ENCODE peak calls at places on chromosomes 2 and 18, in four cellular contexts. One of them, this sample, is unnamed. For H3K36me3, the result is how much of the 10 kb centered on the place peaks cover.

GRCh38 chr2:86074256-86074655 is 31.4 kb downstream of the POLR1A start:
- DNase-seq in mammary epithelial cell: no peak
- DNase-seq in RWPE2: no peak
- DNase-seq in psoas muscle: no peak
- DNase-seq in this sample: no peak

GRCh38 chr2:175356901-175357300 is 175.4 kb upstream of the ATP5MC3 start:
- DNase-seq in mammary epithelial cell: no peak
- DNase-seq in RWPE2: no peak
- DNase-seq in psoas muscle: no peak
- DNase-seq in this sample: no peak

GRCh38 chr18:4077204-4077603 is 377.9 kb downstream of the DLGAP1 start:
- DNase-seq in mammary epithelial cell: no peak
- DNase-seq in RWPE2: no peak
- DNase-seq in psoas muscle: no peak
- DNase-seq in this sample: no peak

GRCh38 chr2:122236152-122236892 is 480.9 kb downstream of the TSN start:
- DNase-seq in mammary epithelial cell: peak
- DNase-seq in RWPE2: peak
- DNase-seq in psoas muscle: peak
- DNase-seq in this sample: peak

GRCh38 chr18:26717123-26717522 is 148.4 kb downstream of the AQP4 start:
- DNase-seq in mammary epithelial cell: no peak
- DNase-seq in RWPE2: no peak
- DNase-seq in psoas muscle: no peak
- DNase-seq in this sample: no peak

GRCh38 chr18:78979058-78979680 is 449 bp upstream of the SALL3 start:
- DNase-seq in mammary epithelial cell: no peak
- DNase-seq in RWPE2: peak
- DNase-seq in psoas muscle: no peak
- DNase-seq in this sample: peak

GRCh38 chr2:237692601-237693079 is 65.3 kb downstream of the LRRFIP1 start:
- DNase-seq in mammary epithelial cell: no peak
- DNase-seq in RWPE2: no peak
- DNase-seq in psoas muscle: no peak
- DNase-seq in this sample: no peak

GRCh38 chr2:98387478-98387877 is 41.2 kb downstream of the CNGA3 start:
- DNase-seq in mammary epithelial cell: no peak
- DNase-seq in RWPE2: no peak
- DNase-seq in psoas muscle: no peak
- DNase-seq in this sample: no peak

GRCh38 chr2:20189299-20189931 is 35.5 kb downstream of the SDC1 start:
- DNase-seq in mammary epithelial cell: no peak
- DNase-seq in RWPE2: no peak
- DNase-seq in psoas muscle: no peak
- DNase-seq in this sample: no peak

GRCh38 chr2:228974169-228974568 is 296.9 kb downstream of the PID1 start:
- DNase-seq in mammary epithelial cell: no peak
- DNase-seq in RWPE2: no peak
- DNase-seq in psoas muscle: no peak
- DNase-seq in this sample: no peak

GRCh38 chr2:33068261-33068660 is 121.5 kb downstream of the LTBP1 start:
- DNase-seq in mammary epithelial cell: peak
- DNase-seq in RWPE2: no peak
- DNase-seq in psoas muscle: no peak
- DNase-seq in this sample: no peak

GRCh38 chr2:3099860-3100234 is 277.8 kb downstream of the EIPR1 start:
- DNase-seq in mammary epithelial cell: no peak
- DNase-seq in RWPE2: no peak
- DNase-seq in psoas muscle: no peak
- DNase-seq in this sample: no peak

GRCh38 chr2:112092286-112093041 is 37.4 kb downstream of the TMEM87B start:
- DNase-seq in mammary epithelial cell: peak
- DNase-seq in RWPE2: no peak
- DNase-seq in psoas muscle: no peak
- DNase-seq in this sample: no peak

GRCh38 chr2:201413143-201413542 is 38.1 kb downstream of the TRAK2 start:
- DNase-seq in mammary epithelial cell: no peak
- DNase-seq in RWPE2: no peak
- DNase-seq in psoas muscle: no peak
- DNase-seq in this sample: peak

GRCh38 chr18:63979409-63979908 is 9.6 kb downstream of the SERPINB8 start:
- DNase-seq in mammary epithelial cell: peak
- DNase-seq in RWPE2: no peak
- DNase-seq in psoas muscle: no peak
- DNase-seq in this sample: peak

GRCh38 chr2:222105046-222105445 is 193.8 kb downstream of the PAX3 start:
- DNase-seq in mammary epithelial cell: peak
- DNase-seq in RWPE2: no peak
- DNase-seq in psoas muscle: no peak
- DNase-seq in this sample: no peak

GRCh38 chr2:148936857-148937450 is 61.9 kb downstream of the KIF5C start:
- DNase-seq in mammary epithelial cell: no peak
- DNase-seq in RWPE2: no peak
- DNase-seq in psoas muscle: no peak
- DNase-seq in this sample: no peak

GRCh38 chr18:74512321-74513053 is 16.3 kb downstream of the CNDP2 start:
- DNase-seq in mammary epithelial cell: no peak
- DNase-seq in RWPE2: no peak
- DNase-seq in psoas muscle: no peak
- DNase-seq in this sample: no peak

GRCh38 chr2:26302846-26303245 is 43.1 kb upstream of the SELENOI start:
- DNase-seq in mammary epithelial cell: peak
- DNase-seq in RWPE2: no peak
- DNase-seq in psoas muscle: peak
- DNase-seq in this sample: no peak

GRCh38 chr2:162196611-162197010 is 44.6 kb upstream of the GCG start:
- DNase-seq in mammary epithelial cell: peak
- DNase-seq in RWPE2: no peak
- DNase-seq in psoas muscle: no peak
- DNase-seq in this sample: no peak

GRCh38 chr2:14638488-14638887 is 6.0 kb downstream of the LRATD1 start:
- DNase-seq in mammary epithelial cell: no peak
- DNase-seq in RWPE2: no peak
- DNase-seq in psoas muscle: no peak
- DNase-seq in this sample: no peak

GRCh38 chr2:212409560-212409959 is 129.0 kb downstream of the ERBB4 start:
- DNase-seq in mammary epithelial cell: peak
- DNase-seq in RWPE2: no peak
- DNase-seq in psoas muscle: no peak
- DNase-seq in this sample: no peak

GRCh38 chr2:102141915-102142828 is at the start of gene IL1R1:
- DNase-seq in mammary epithelial cell: peak
- DNase-seq in RWPE2: no peak
- DNase-seq in psoas muscle: peak
- DNase-seq in this sample: no peak

GRCh38 chr2:215107229-215108056 is 31.0 kb downstream of the ABCA12 start:
- DNase-seq in mammary epithelial cell: peak
- DNase-seq in RWPE2: no peak
- DNase-seq in psoas muscle: no peak
- DNase-seq in this sample: no peak

GRCh38 chr2:200929334-200930249 is 33.9 kb downstream of the ORC2 start:
- DNase-seq in mammary epithelial cell: peak
- DNase-seq in RWPE2: no peak
- DNase-seq in psoas muscle: no peak
- DNase-seq in this sample: no peak

GRCh38 chr2:105102963-105103421 is 65.1 kb downstream of the MRPS9 start:
- DNase-seq in mammary epithelial cell: peak
- DNase-seq in RWPE2: peak
- DNase-seq in psoas muscle: peak
- DNase-seq in this sample: peak

GRCh38 chr2:2890901-2891300 is 486.7 kb downstream of the EIPR1 start:
- DNase-seq in mammary epithelial cell: no peak
- DNase-seq in RWPE2: no peak
- DNase-seq in psoas muscle: no peak
- DNase-seq in this sample: no peak

GRCh38 chr18:66640431-66640830 is 36.5 kb upstream of the CDH19 start:
- DNase-seq in mammary epithelial cell: peak
- DNase-seq in RWPE2: no peak
- DNase-seq in psoas muscle: no peak
- DNase-seq in this sample: no peak

GRCh38 chr18:61282926-61283325 is 50.3 kb upstream of the CDH20 start:
- DNase-seq in mammary epithelial cell: no peak
- DNase-seq in RWPE2: no peak
- DNase-seq in psoas muscle: no peak
- DNase-seq in this sample: no peak

GRCh38 chr2:45812039-45812500 is 160.6 kb downstream of the PRKCE start:
- DNase-seq in mammary epithelial cell: peak
- DNase-seq in RWPE2: no peak
- DNase-seq in psoas muscle: no peak
- DNase-seq in this sample: no peak

GRCh38 chr2:3667151-3667631 is 9.2 kb downstream of the ALLC start:
- DNase-seq in mammary epithelial cell: peak
- DNase-seq in RWPE2: no peak
- DNase-seq in psoas muscle: no peak
- DNase-seq in this sample: peak

GRCh38 chr2:148824190-148824589 is 50.8 kb upstream of the KIF5C start:
- DNase-seq in mammary epithelial cell: no peak
- DNase-seq in RWPE2: no peak
- DNase-seq in psoas muscle: no peak
- DNase-seq in this sample: no peak

GRCh38 chr2:141062443-141062842 is 1068.4 kb downstream of the LRP1B start:
- DNase-seq in mammary epithelial cell: no peak
- DNase-seq in RWPE2: no peak
- DNase-seq in psoas muscle: no peak
- DNase-seq in this sample: no peak

GRCh38 chr18:74963820-74964446 is 245.0 kb downstream of the PTGR3 start:
- DNase-seq in mammary epithelial cell: peak
- DNase-seq in RWPE2: no peak
- DNase-seq in psoas muscle: no peak
- DNase-seq in this sample: peak

GRCh38 chr18:12791631-12792030 is 88.8 kb downstream of the PSMG2 start:
- DNase-seq in mammary epithelial cell: no peak
- DNase-seq in RWPE2: no peak
- DNase-seq in psoas muscle: no peak
- DNase-seq in this sample: no peak

GRCh38 chr2:241768251-241768711 is 8.3 kb upstream of the GAL3ST2 start:
- DNase-seq in mammary epithelial cell: no peak
- DNase-seq in RWPE2: peak
- DNase-seq in psoas muscle: no peak
- DNase-seq in this sample: no peak

GRCh38 chr2:174951746-174952145 is 53.4 kb downstream of the CHN1 start:
- DNase-seq in mammary epithelial cell: peak
- DNase-seq in RWPE2: no peak
- DNase-seq in psoas muscle: no peak
- DNase-seq in this sample: no peak

GRCh38 chr2:36555789-36556188 is 42.2 kb downstream of the FEZ2 start:
- DNase-seq in mammary epithelial cell: no peak
- DNase-seq in RWPE2: no peak
- DNase-seq in psoas muscle: no peak
- DNase-seq in this sample: no peak
- H3K27ac ChIP-seq in mammary epithelial cell: no peak
- H3K27ac ChIP-seq in RWPE2: peak
- H3K27ac ChIP-seq in psoas muscle: peak
- H3K27ac ChIP-seq in this sample: no peak

GRCh38 chr2:190911813-190912212 is 31.2 kb downstream of the GLS start:
- DNase-seq in mammary epithelial cell: no peak
- DNase-seq in RWPE2: no peak
- DNase-seq in psoas muscle: no peak
- DNase-seq in this sample: no peak

GRCh38 chr2:190912731-190913130 is 32.1 kb downstream of the GLS start:
- DNase-seq in mammary epithelial cell: no peak
- DNase-seq in RWPE2: no peak
- DNase-seq in psoas muscle: no peak
- DNase-seq in this sample: no peak

GRCh38 chr2:190910341-190911136 is 29.9 kb downstream of the GLS start:
- DNase-seq in mammary epithelial cell: peak
- DNase-seq in RWPE2: no peak
- DNase-seq in psoas muscle: no peak
- DNase-seq in this sample: no peak

GRCh38 chr2:190916829-190917228 is 36.2 kb downstream of the GLS start:
- DNase-seq in mammary epithelial cell: no peak
- DNase-seq in RWPE2: no peak
- DNase-seq in psoas muscle: no peak
- DNase-seq in this sample: no peak

GRCh38 chr2:190913725-190914124 is 33.1 kb downstream of the GLS start:
- DNase-seq in mammary epithelial cell: no peak
- DNase-seq in RWPE2: no peak
- DNase-seq in psoas muscle: no peak
- DNase-seq in this sample: no peak
- H3K36me3 ChIP-seq in mammary epithelial cell: half or more
- H3K36me3 ChIP-seq in RWPE2: half or more
- H3K36me3 ChIP-seq in psoas muscle: under half
- H3K36me3 ChIP-seq in this sample: under half

DNA sequence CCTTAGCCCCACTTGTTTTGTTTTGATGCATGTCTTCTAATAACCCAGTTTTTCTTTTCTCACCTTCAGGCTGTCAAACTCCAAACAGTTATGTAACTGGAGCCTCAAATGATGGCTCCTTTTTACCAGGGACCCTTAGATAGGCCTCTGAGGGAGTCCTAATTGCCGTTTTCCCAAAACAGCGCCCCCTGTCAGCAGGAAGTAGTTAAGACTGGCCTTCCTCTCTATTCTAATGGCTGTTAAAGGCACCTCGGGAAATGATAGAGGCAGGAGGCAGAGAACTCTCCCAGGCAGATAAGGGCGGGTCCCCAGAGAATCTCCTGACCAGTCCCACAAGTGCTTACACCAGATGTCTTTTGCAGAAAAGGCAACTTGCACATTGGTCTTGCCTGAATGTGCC is 123.2 kb downstream of the KCNS3 start:
- DNase-seq in mammary epithelial cell: no peak
- DNase-seq in RWPE2: no peak
- DNase-seq in psoas muscle: no peak
- DNase-seq in this sample: no peak
- TF ChIP-seq CTCF in mammary epithelial cell: no peak
- TF ChIP-seq CTCF in RWPE2: no peak
- TF ChIP-seq CTCF in psoas muscle: no peak
- TF ChIP-seq CTCF in this sample: peak

DNA sequence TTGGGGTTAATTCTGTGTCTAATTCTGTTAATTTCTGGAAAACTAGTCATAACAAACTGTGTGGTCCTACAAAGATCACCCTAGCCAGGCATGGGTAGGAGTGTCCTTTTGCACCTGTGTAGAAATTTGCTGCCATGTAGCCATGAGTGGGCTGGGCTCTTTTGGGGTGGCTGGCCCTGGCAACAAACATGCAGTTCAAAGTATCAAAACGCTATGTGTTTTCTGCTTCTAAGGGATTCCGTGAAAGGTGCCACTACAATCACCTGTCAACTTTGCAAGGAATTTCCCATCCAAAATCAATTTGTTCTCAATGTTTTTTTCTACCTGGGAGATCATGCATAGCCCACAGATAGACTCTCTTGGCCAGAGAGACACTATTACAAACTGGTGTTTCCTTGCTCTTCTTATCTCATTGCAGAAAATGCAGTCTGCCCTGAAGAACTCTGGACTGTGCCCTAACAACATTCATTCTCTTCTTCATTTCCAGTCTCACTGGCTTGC is 537.7 kb upstream of the ID2 start:
- DNase-seq in mammary epithelial cell: no peak
- DNase-seq in RWPE2: no peak
- DNase-seq in psoas muscle: no peak
- DNase-seq in this sample: no peak
- H3K27ac ChIP-seq in mammary epithelial cell: no peak
- H3K27ac ChIP-seq in RWPE2: no peak
- H3K27ac ChIP-seq in psoas muscle: no peak
- H3K27ac ChIP-seq in this sample: no peak

This sample was measured in WERI-Rb-1.